ENCODE peak calls at places on chromosomes 16 and 17, in seven cellular contexts. One of them, this sample, is unnamed.

GRCh38 chr17:38528101-38528500 is 77.7 kb downstream of the SRCIN1 start:
- DNase-seq in A549: no peak
- DNase-seq in tibial nerve: no peak
- DNase-seq in GM10248: no peak
- DNase-seq in AG09309: no peak
- DNase-seq in lower lobe of right lung: no peak
- DNase-seq in CD4-positive, alpha-beta T cell: no peak
- DNase-seq in this sample: no peak

GRCh38 chr17:8056232-8056975 is 17.5 kb downstream of the ALOX15B start:
- DNase-seq in A549: no peak
- DNase-seq in tibial nerve: no peak
- DNase-seq in GM10248: peak
- DNase-seq in AG09309: peak
- DNase-seq in lower lobe of right lung: peak
- DNase-seq in CD4-positive, alpha-beta T cell: peak
- DNase-seq in this sample: no peak

GRCh38 chr16:87050142-87050541 is 267.1 kb downstream of the C16orf95 start:
- DNase-seq in A549: no peak
- DNase-seq in tibial nerve: no peak
- DNase-seq in GM10248: no peak
- DNase-seq in AG09309: no peak
- DNase-seq in lower lobe of right lung: no peak
- DNase-seq in CD4-positive, alpha-beta T cell: no peak
- DNase-seq in this sample: no peak

GRCh38 chr17:5115673-5116651 is at the start of gene USP6:
- DNase-seq in A549: no peak
- DNase-seq in tibial nerve: no peak
- DNase-seq in GM10248: no peak
- DNase-seq in AG09309: no peak
- DNase-seq in lower lobe of right lung: no peak
- DNase-seq in CD4-positive, alpha-beta T cell: no peak
- DNase-seq in this sample: no peak

GRCh38 chr16:78862022-78862421 is 738.5 kb downstream of the MAF start:
- DNase-seq in A549: no peak
- DNase-seq in tibial nerve: no peak
- DNase-seq in GM10248: no peak
- DNase-seq in AG09309: no peak
- DNase-seq in lower lobe of right lung: no peak
- DNase-seq in CD4-positive, alpha-beta T cell: no peak
- DNase-seq in this sample: no peak

GRCh38 chr16:65572156-65572555 is 450.3 kb upstream of the CDH11 start:
- DNase-seq in A549: no peak
- DNase-seq in tibial nerve: no peak
- DNase-seq in GM10248: no peak
- DNase-seq in AG09309: peak
- DNase-seq in lower lobe of right lung: no peak
- DNase-seq in CD4-positive, alpha-beta T cell: no peak
- DNase-seq in this sample: no peak

GRCh38 chr17:28521296-28522085 is 15.3 kb downstream of the FOXN1 start:
- DNase-seq in A549: no peak
- DNase-seq in tibial nerve: no peak
- DNase-seq in GM10248: no peak
- DNase-seq in AG09309: no peak
- DNase-seq in lower lobe of right lung: no peak
- DNase-seq in CD4-positive, alpha-beta T cell: no peak
- DNase-seq in this sample: peak

GRCh38 chr17:6641374-6641818 is 536 bp downstream of the TXNDC17 start:
- DNase-seq in A549: no peak
- DNase-seq in tibial nerve: no peak
- DNase-seq in GM10248: no peak
- DNase-seq in AG09309: no peak
- DNase-seq in lower lobe of right lung: no peak
- DNase-seq in CD4-positive, alpha-beta T cell: no peak
- DNase-seq in this sample: no peak

GRCh38 chr16:79950932-79951719 is 350.6 kb upstream of the MAF start:
- DNase-seq in A549: no peak
- DNase-seq in tibial nerve: no peak
- DNase-seq in GM10248: no peak
- DNase-seq in AG09309: no peak
- DNase-seq in lower lobe of right lung: no peak
- DNase-seq in CD4-positive, alpha-beta T cell: no peak
- DNase-seq in this sample: no peak

GRCh38 chr17:30256756-30257506 is 21.4 kb upstream of the SLC6A4 start:
- DNase-seq in A549: no peak
- DNase-seq in tibial nerve: no peak
- DNase-seq in GM10248: no peak
- DNase-seq in AG09309: no peak
- DNase-seq in lower lobe of right lung: no peak
- DNase-seq in CD4-positive, alpha-beta T cell: no peak
- DNase-seq in this sample: no peak

GRCh38 chr16:68402748-68403040 is 45.6 kb downstream of the SMPD3 start:
- DNase-seq in A549: no peak
- DNase-seq in tibial nerve: no peak
- DNase-seq in GM10248: no peak
- DNase-seq in AG09309: no peak
- DNase-seq in lower lobe of right lung: peak
- DNase-seq in CD4-positive, alpha-beta T cell: no peak
- DNase-seq in this sample: no peak

GRCh38 chr16:86953631-86954465 is 363.3 kb downstream of the C16orf95 start:
- DNase-seq in A549: no peak
- DNase-seq in tibial nerve: no peak
- DNase-seq in GM10248: no peak
- DNase-seq in AG09309: no peak
- DNase-seq in lower lobe of right lung: no peak
- DNase-seq in CD4-positive, alpha-beta T cell: no peak
- DNase-seq in this sample: peak

GRCh38 chr16:56600398-56600999 is 7.9 kb upstream of the MT2A start:
- DNase-seq in A549: peak
- DNase-seq in tibial nerve: no peak
- DNase-seq in GM10248: peak
- DNase-seq in AG09309: no peak
- DNase-seq in lower lobe of right lung: no peak
- DNase-seq in CD4-positive, alpha-beta T cell: peak
- DNase-seq in this sample: peak

GRCh38 chr17:73650147-73650546 is 5.9 kb upstream of the SDK2 start:
- DNase-seq in A549: no peak
- DNase-seq in tibial nerve: no peak
- DNase-seq in GM10248: no peak
- DNase-seq in AG09309: no peak
- DNase-seq in lower lobe of right lung: no peak
- DNase-seq in CD4-positive, alpha-beta T cell: no peak
- DNase-seq in this sample: no peak

GRCh38 chr16:20218093-20218492 is 109.2 kb downstream of the GP2 start:
- DNase-seq in A549: no peak
- DNase-seq in tibial nerve: no peak
- DNase-seq in GM10248: no peak
- DNase-seq in AG09309: no peak
- DNase-seq in lower lobe of right lung: no peak
- DNase-seq in CD4-positive, alpha-beta T cell: no peak
- DNase-seq in this sample: no peak

GRCh38 chr17:58327363-58328194 is 1.0 kb downstream of the TSPOAP1 start:
- DNase-seq in A549: no peak
- DNase-seq in tibial nerve: no peak
- DNase-seq in GM10248: no peak
- DNase-seq in AG09309: no peak
- DNase-seq in lower lobe of right lung: peak
- DNase-seq in CD4-positive, alpha-beta T cell: no peak
- DNase-seq in this sample: no peak

GRCh38 chr17:1695365-1695764 is 10.7 kb upstream of the PRPF8 start:
- DNase-seq in A549: no peak
- DNase-seq in tibial nerve: no peak
- DNase-seq in GM10248: peak
- DNase-seq in AG09309: no peak
- DNase-seq in lower lobe of right lung: no peak
- DNase-seq in CD4-positive, alpha-beta T cell: no peak
- DNase-seq in this sample: no peak

GRCh38 chr16:85092309-85092708 is 20.0 kb downstream of the CIBAR2 start:
- DNase-seq in A549: no peak
- DNase-seq in tibial nerve: no peak
- DNase-seq in GM10248: no peak
- DNase-seq in AG09309: no peak
- DNase-seq in lower lobe of right lung: no peak
- DNase-seq in CD4-positive, alpha-beta T cell: no peak
- DNase-seq in this sample: no peak

DNA sequence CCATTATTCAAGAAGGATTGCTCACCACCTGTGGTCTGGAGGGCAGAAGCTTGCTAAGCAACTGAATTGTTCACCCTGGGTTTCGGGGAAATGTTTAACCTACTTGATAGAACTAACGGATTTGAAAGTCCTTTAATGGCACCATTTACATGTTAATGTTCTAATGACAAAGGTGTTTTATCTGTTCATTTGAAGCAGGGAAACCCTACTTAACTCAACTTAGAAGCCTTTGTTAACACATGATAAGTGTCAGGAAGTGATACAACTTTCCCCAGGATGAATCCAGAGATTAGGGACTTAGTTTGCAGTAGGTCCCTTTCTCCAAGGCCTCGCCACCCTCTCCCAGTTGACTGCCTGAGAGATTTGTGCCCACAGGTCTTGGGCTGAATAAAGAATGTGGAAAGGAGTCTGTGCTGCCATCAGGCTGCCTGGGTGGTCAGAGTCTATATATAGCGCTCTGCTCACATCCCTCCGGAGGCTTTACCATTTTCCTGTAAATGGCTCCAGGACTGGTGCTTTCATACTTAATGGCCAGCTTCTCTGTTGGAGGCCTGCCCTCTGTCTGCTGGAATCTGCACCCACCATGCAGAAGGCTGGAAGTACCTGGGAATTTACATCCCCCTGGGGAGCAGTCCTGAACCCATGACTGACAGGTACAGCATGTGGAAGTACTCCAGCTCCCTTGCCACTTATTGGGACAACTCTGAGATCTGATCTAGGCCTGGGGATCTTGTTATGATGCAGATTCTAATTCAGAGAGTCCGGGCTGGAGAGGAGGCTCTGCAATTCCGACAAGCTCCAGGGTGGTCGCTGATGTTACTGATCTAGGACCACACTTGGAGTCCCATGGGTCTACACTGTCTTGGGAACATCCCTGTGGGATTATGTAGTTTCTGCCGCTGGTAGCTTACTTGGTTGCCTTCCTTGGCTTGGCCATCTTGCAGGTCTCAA is 99.9 kb downstream of the ASIC2 start:
- DNase-seq in A549: no peak
- DNase-seq in tibial nerve: no peak
- DNase-seq in GM10248: no peak
- DNase-seq in AG09309: no peak
- DNase-seq in lower lobe of right lung: no peak
- DNase-seq in CD4-positive, alpha-beta T cell: no peak
- DNase-seq in this sample: no peak
- TF ChIP-seq CTCF in A549: no peak
- TF ChIP-seq CTCF in tibial nerve: no peak
- TF ChIP-seq CTCF in GM10248: no peak
- TF ChIP-seq CTCF in AG09309: no peak
- TF ChIP-seq CTCF in lower lobe of right lung: no peak
- TF ChIP-seq CTCF in CD4-positive, alpha-beta T cell: no peak
- TF ChIP-seq CTCF in this sample: no peak

GRCh38 chr17:17560975-17561374 is 30.5 kb downstream of the PEMT start:
- DNase-seq in A549: no peak
- DNase-seq in tibial nerve: no peak
- DNase-seq in GM10248: no peak
- DNase-seq in AG09309: no peak
- DNase-seq in lower lobe of right lung: no peak
- DNase-seq in CD4-positive, alpha-beta T cell: no peak
- DNase-seq in this sample: no peak

GRCh38 chr17:17560167-17560566 is 31.3 kb downstream of the PEMT start:
- DNase-seq in A549: no peak
- DNase-seq in tibial nerve: no peak
- DNase-seq in GM10248: no peak
- DNase-seq in AG09309: no peak
- DNase-seq in lower lobe of right lung: no peak
- DNase-seq in CD4-positive, alpha-beta T cell: no peak
- DNase-seq in this sample: no peak

GRCh38 chr17:17563530-17563929 is 28.0 kb downstream of the PEMT start:
- DNase-seq in A549: no peak
- DNase-seq in tibial nerve: no peak
- DNase-seq in GM10248: no peak
- DNase-seq in AG09309: no peak
- DNase-seq in lower lobe of right lung: no peak
- DNase-seq in CD4-positive, alpha-beta T cell: no peak
- DNase-seq in this sample: no peak

GRCh38 chr17:17561408-17562144 is 29.9 kb downstream of the PEMT start:
- DNase-seq in A549: no peak
- DNase-seq in tibial nerve: no peak
- DNase-seq in GM10248: no peak
- DNase-seq in AG09309: no peak
- DNase-seq in lower lobe of right lung: peak
- DNase-seq in CD4-positive, alpha-beta T cell: no peak
- DNase-seq in this sample: no peak

GRCh38 chr17:17562145-17562529 is 29.4 kb downstream of the PEMT start:
- DNase-seq in A549: no peak
- DNase-seq in tibial nerve: no peak
- DNase-seq in GM10248: no peak
- DNase-seq in AG09309: no peak
- DNase-seq in lower lobe of right lung: no peak
- DNase-seq in CD4-positive, alpha-beta T cell: no peak
- DNase-seq in this sample: no peak
- TF ChIP-seq CTCF in A549: no peak
- TF ChIP-seq CTCF in tibial nerve: no peak
- TF ChIP-seq CTCF in GM10248: no peak
- TF ChIP-seq CTCF in AG09309: no peak
- TF ChIP-seq CTCF in lower lobe of right lung: no peak
- TF ChIP-seq CTCF in CD4-positive, alpha-beta T cell: no peak
- TF ChIP-seq CTCF in this sample: no peak

GRCh38 chr17:41063449-41063848 is 2.2 kb downstream of the KRTAP2-4 start:
- DNase-seq in A549: no peak
- DNase-seq in tibial nerve: no peak
- DNase-seq in GM10248: no peak
- DNase-seq in AG09309: no peak
- DNase-seq in lower lobe of right lung: no peak
- DNase-seq in CD4-positive, alpha-beta T cell: no peak
- DNase-seq in this sample: no peak

GRCh38 chr17:41065829-41066624 is at the start of gene KRTAP2-4:
- DNase-seq in A549: peak
- DNase-seq in tibial nerve: no peak
- DNase-seq in GM10248: no peak
- DNase-seq in AG09309: peak
- DNase-seq in lower lobe of right lung: no peak
- DNase-seq in CD4-positive, alpha-beta T cell: no peak
- DNase-seq in this sample: no peak

GRCh38 chr17:41069031-41069430 is 3.4 kb upstream of the KRTAP2-4 start:
- DNase-seq in A549: no peak
- DNase-seq in tibial nerve: no peak
- DNase-seq in GM10248: no peak
- DNase-seq in AG09309: no peak
- DNase-seq in lower lobe of right lung: no peak
- DNase-seq in CD4-positive, alpha-beta T cell: no peak
- DNase-seq in this sample: no peak

GRCh38 chr17:41064301-41064700 is 1.4 kb downstream of the KRTAP2-4 start:
- DNase-seq in A549: no peak
- DNase-seq in tibial nerve: no peak
- DNase-seq in GM10248: no peak
- DNase-seq in AG09309: no peak
- DNase-seq in lower lobe of right lung: no peak
- DNase-seq in CD4-positive, alpha-beta T cell: no peak
- DNase-seq in this sample: no peak

GRCh38 chr17:41067281-41067680 is 1.6 kb upstream of the KRTAP2-4 start:
- DNase-seq in A549: no peak
- DNase-seq in tibial nerve: no peak
- DNase-seq in GM10248: no peak
- DNase-seq in AG09309: peak
- DNase-seq in lower lobe of right lung: no peak
- DNase-seq in CD4-positive, alpha-beta T cell: no peak
- DNase-seq in this sample: no peak
- TF ChIP-seq CTCF in A549: no peak
- TF ChIP-seq CTCF in tibial nerve: no peak
- TF ChIP-seq CTCF in GM10248: no peak
- TF ChIP-seq CTCF in AG09309: no peak
- TF ChIP-seq CTCF in lower lobe of right lung: no peak
- TF ChIP-seq CTCF in CD4-positive, alpha-beta T cell: no peak
- TF ChIP-seq CTCF in this sample: no peak

GRCh38 chr17:43917348-43918025 is 10.2 kb upstream of the MPP2 start:
- DNase-seq in A549: no peak
- DNase-seq in tibial nerve: no peak
- DNase-seq in GM10248: peak
- DNase-seq in AG09309: no peak
- DNase-seq in lower lobe of right lung: peak
- DNase-seq in CD4-positive, alpha-beta T cell: peak
- DNase-seq in this sample: peak
- TF ChIP-seq CTCF in A549: peak
- TF ChIP-seq CTCF in tibial nerve: peak
- TF ChIP-seq CTCF in GM10248: peak
- TF ChIP-seq CTCF in AG09309: peak
- TF ChIP-seq CTCF in lower lobe of right lung: peak
- TF ChIP-seq CTCF in CD4-positive, alpha-beta T cell: peak
- TF ChIP-seq CTCF in this sample: peak

This sample was measured in nephron progenitor cell.